ENCODE peak calls at places on chromosomes 11 and 22, in ten cellular contexts. U is GM12892; P is endothelial cell; F is tibial artery; G is activated T-cell treated with anti-CD3 and anti-CD28 coated beads, Interleukin-2, amount 50 U/mL, for 24 hours; H is A549; C is NCI-H1694; M is NCI-H1048; S is neural progenitor cell; X is activated CD4-positive, alpha-beta T cell treated with anti-CD3 and anti-CD28 coated beads, Interleukin-2, amount 50 U/mL, for 48 hours. K is an unnamed sample.
A peak's percentile ranks its signal among the peaks of the same experiment; 100 is the strongest.

GRCh38 chr11:79485694-79486093 is 44.9 kb upstream of the TENM4 start:
- DNase-seq in U (no peak), P (no peak), F (no peak), G (no peak), H (no peak), C (no peak), M (no peak), S (peak; percentile 40), X (no peak), K (no peak)

GRCh38 chr22:20488946-20489345 is 6.6 kb downstream of the KLHL22 start:
- DNase-seq in U (no peak), P (no peak), F (no peak), G (no peak), H (no peak), C (no peak), M (no peak), S (peak; percentile 6), X (no peak), K (no peak)

GRCh38 chr11:12052676-12053605 is 44.5 kb upstream of the DKK3 start:
- DNase-seq in U (no peak), P (no peak), F (no peak), G (no peak), H (no peak), C (no peak), M (no peak), S (no peak), X (peak; percentile 24), K (no peak)

GRCh38 chr11:79201637-79202347 is 239.0 kb downstream of the TENM4 start:
- DNase-seq in U (no peak), P (no peak), F (no peak), G (no peak), H (no peak), C (no peak), M (no peak), S (no peak), X (peak; percentile 5), K (no peak)

GRCh38 chr11:130509942-130510341 is 61.5 kb downstream of the ADAMTS15 start:
- DNase-seq in U (no peak), P (no peak), F (no peak), G (no peak), H (no peak), C (no peak), M (no peak), S (no peak), X (no peak), K (no peak)

GRCh38 chr11:34565417-34566208 is 52.0 kb upstream of the ELF5 start:
- DNase-seq in U (no peak), P (peak; percentile 26), F (no peak), G (no peak), H (peak; percentile 14), C (no peak), M (no peak), S (peak; percentile 61), X (peak; percentile 10), K (no peak)

GRCh38 chr11:102780491-102780918 is at the start of gene MMP10:
- DNase-seq in U (no peak), P (no peak), F (no peak), G (no peak), H (peak; percentile 63), C (no peak), M (no peak), S (peak; percentile 76), X (no peak), K (no peak)

GRCh38 chr11:113431746-113432145 is 43.5 kb downstream of the DRD2 start:
- DNase-seq in U (no peak), P (no peak), F (no peak), G (no peak), H (no peak), C (no peak), M (no peak), S (no peak), X (no peak), K (no peak)

GRCh38 chr11:76153609-76153949 is 52.7 kb downstream of the WNT11 start:
- DNase-seq in U (no peak), P (no peak), F (no peak), G (peak; percentile 24), H (no peak), C (no peak), M (no peak), S (no peak), X (no peak), K (no peak)

GRCh38 chr11:70075836-70076235 is 2.3 kb upstream of the ANO1 start:
- DNase-seq in U (no peak), P (no peak), F (no peak), G (no peak), H (no peak), C (no peak), M (no peak), S (no peak), X (no peak), K (no peak)

GRCh38 chr11:67372232-67372992 is 986 bp downstream of the CLCF1 start:
- DNase-seq in U (no peak), P (no peak), F (no peak), G (no peak), H (no peak), C (no peak), M (no peak), S (peak; percentile 69), X (no peak), K (no peak)

GRCh38 chr22:35434061-35434750 is 34.3 kb downstream of the MCM5 start:
- DNase-seq in U (no peak), P (no peak), F (no peak), G (no peak), H (no peak), C (no peak), M (no peak), S (no peak), X (no peak), K (no peak)